ENCODE peak calls at places on chromosomes 13 and 19, in five cellular contexts. K is lung microvascular endothelial cell, M is hippocampal formation, F is C1 segment of cervical spinal cord, V is HEK293T. T is an unnamed sample.

GRCh38 chr13:110499621-110500281 is 61.8 kb downstream of the RAB20 start:
- DNase-seq in K (peak), M (no peak), F (no peak), V (no peak), T (no peak)

GRCh38 chr13:97231118-97231831 is 9.1 kb downstream of the MBNL2 start:
- DNase-seq in M (no peak), V (no peak), F (no peak), K (no peak), T (no peak)

GRCh38 chr13:63542704-63543215 is 2127.1 kb upstream of the PCDH20 start:
- DNase-seq in V (no peak), M (no peak), K (no peak), F (no peak), T (no peak)

GRCh38 chr13:37715606-37716015 is 117.0 kb upstream of the POSTN start:
- DNase-seq in F (no peak), K (peak), M (no peak), V (no peak), T (no peak)

GRCh38 chr13:83297591-83298305 is 584.5 kb downstream of the SLITRK1 start:
- DNase-seq in F (no peak), M (no peak), V (no peak), K (no peak), T (no peak)

GRCh38 chr19:35545855-35546381 is 492 bp downstream of the TMEM147 start:
- DNase-seq in F (no peak), V (peak), M (no peak), K (peak), T (no peak)

GRCh38 chr13:91313103-91313502 is 34.4 kb upstream of the MIR17HG start:
- DNase-seq in K (peak), V (peak), M (no peak), F (no peak), T (peak)

GRCh38 chr19:56660381-56661105 is 11.0 kb downstream of the ZNF835 start:
- DNase-seq in M (no peak), F (no peak), K (no peak), V (no peak), T (no peak)

GRCh38 chr19:13117772-13118423 is at the start of gene NACC1:
- DNase-seq in M (peak), V (peak), F (peak), K (peak), T (peak)

GRCh38 chr13:33514362-33514761 is 228.8 kb upstream of the STARD13 start:
- DNase-seq in M (no peak), F (no peak), V (peak), K (no peak), T (no peak)

GRCh38 chr13:75395056-75395455 is 86.9 kb downstream of the TBC1D4 start:
- DNase-seq in M (no peak), V (no peak), F (no peak), K (no peak), T (no peak)

GRCh38 chr13:51944428-51944827 is 66.8 kb downstream of the ATP7B start:
- DNase-seq in V (no peak), F (no peak), M (no peak), K (no peak), T (no peak)

GRCh38 chr19:41144403-41144802 is 30.2 kb downstream of the CYP2F1 start:
- DNase-seq in F (peak), V (peak), M (peak), K (peak), T (peak)

GRCh38 chr13:41458187-41458938 is 1.0 kb downstream of the RGCC start:
- DNase-seq in V (peak), F (no peak), K (peak), M (no peak), T (peak)

GRCh38 chr19:12647490-12648071 is 19.0 kb downstream of the MAN2B1 start:
- DNase-seq in K (peak), F (no peak), V (peak), M (peak), T (no peak)

GRCh38 chr13:107329991-107330390 is 762.1 kb upstream of the ARGLU1 start:
- DNase-seq in K (no peak), F (no peak), M (no peak), V (no peak), T (no peak)

GRCh38 chr19:46256855-46257254 is 27.3 kb downstream of the IGFL1 start:
- DNase-seq in M (no peak), V (no peak), F (no peak), K (no peak), T (no peak)

GRCh38 chr19:36652958-36653357 is 13.7 kb downstream of the ZNF461 start:
- DNase-seq in V (no peak), K (no peak), F (no peak), M (no peak), T (no peak)

GRCh38 chr13:113918981-113919646 is 54.8 kb downstream of the C13orf46 start:
- DNase-seq in V (no peak), F (no peak), M (no peak), K (no peak), T (no peak)

T was measured in CD8-positive, alpha-beta memory T cell.